ENCODE peak calls at places on chromosome 16, in six cellular contexts. K, S, O, B, P and J are unnamed samples.

GRCh38 chr16:19524866-19525723 is 1.4 kb downstream of the CCP110 start:
- DNase-seq in P (no peak), O (no peak), S (no peak), K (no peak), B (no peak), J (no peak)

GRCh38 chr16:78122774-78123315 is 23.4 kb downstream of the WWOX start:
- DNase-seq in B (peak), P (no peak), K (peak), O (no peak), S (no peak), J (no peak)

GRCh38 chr16:84356591-84357116 is 11.7 kb upstream of the ATP2C2 start:
- DNase-seq in S (no peak), P (no peak), O (no peak), B (no peak), K (peak), J (peak)

GRCh38 chr16:85126731-85127662 is 14.7 kb upstream of the CIBAR2 start:
- DNase-seq in O (no peak), S (no peak), P (no peak), B (no peak), K (peak), J (no peak)

GRCh38 chr16:57801098-57801855 is 1.0 kb downstream of the KIFC3 start:
- DNase-seq in K (peak), S (no peak), B (no peak), O (no peak), P (no peak), J (no peak)

GRCh38 chr16:10684541-10685151 is 10.1 kb downstream of the TEKT5 start:
- DNase-seq in B (no peak), O (peak), S (no peak), P (no peak), K (no peak), J (no peak)

GRCh38 chr16:76541062-76541461 is 263.9 kb downstream of the CNTNAP4 start:
- DNase-seq in O (no peak), S (no peak), B (no peak), P (no peak), K (no peak), J (no peak)

GRCh38 chr16:57623251-57624043 is 5.0 kb upstream of the ADGRG1 start:
- DNase-seq in O (peak), K (no peak), S (no peak), P (no peak), B (no peak), J (peak)